ENCODE peak calls at places on chromosome 7, in nine cellular contexts. M is suprapubic skin, U is right lobe of liver, G is IMR-90, F is ovary, B is Peyer's patch, R is A549, W is sigmoid colon, N is body of pancreas. T is an unnamed sample.

GRCh38 chr7:103573479-103574058 is 127.6 kb upstream of the SLC26A5 start:
- DNase-seq in N (no peak), W (no peak), B (no peak), G (peak; percentile 59), U (no peak), F (no peak), M (no peak), R (peak; percentile 29), T (no peak)

GRCh38 chr7:18648849-18649758 is 153.6 kb downstream of the HDAC9 start:
- DNase-seq in F (no peak), N (no peak), G (peak; percentile 2), U (no peak), B (no peak), M (no peak), R (no peak), W (no peak), T (no peak)

GRCh38 chr7:91784469-91784868 is 96.0 kb downstream of the MTERF1 start:
- DNase-seq in G (peak; percentile 61), B (no peak), U (no peak), F (no peak), W (no peak), N (no peak), M (no peak), R (peak; percentile 44), T (no peak)

GRCh38 chr7:20542594-20542993 is 72.9 kb upstream of the ABCB5 start:
- DNase-seq in N (no peak), F (no peak), G (no peak), R (no peak), B (no peak), M (no peak), U (no peak), W (peak; percentile 78), T (no peak)

GRCh38 chr7:95199779-95200558 is 124.4 kb downstream of the PON1 start:
- DNase-seq in R (peak; percentile 80), N (peak; percentile 58), W (peak; percentile 64), F (peak; percentile 51), G (peak; percentile 33), B (no peak), U (no peak), M (no peak), T (peak; percentile 17)

GRCh38 chr7:1943933-1944618 is 274.0 kb downstream of the ELFN1 start:
- DNase-seq in F (no peak), U (peak; percentile 16), R (no peak), M (no peak), B (peak; percentile 42), G (no peak), N (peak; percentile 3), W (no peak), T (no peak)

GRCh38 chr7:2821161-2821841 is 22.8 kb downstream of the GNA12 start:
- DNase-seq in M (no peak), F (peak; percentile 20), B (no peak), U (no peak), R (peak; percentile 56), G (peak; percentile 83), W (peak; percentile 49), N (peak; percentile 79), T (no peak)

GRCh38 chr7:45421096-45421495 is 153.1 kb upstream of the ADCY1 start:
- DNase-seq in U (no peak), W (no peak), R (no peak), B (no peak), N (no peak), F (no peak), M (no peak), G (peak; percentile 5), T (no peak)

GRCh38 chr7:897771-898376 is 21.5 kb downstream of the GET4 start:
- DNase-seq in R (peak; percentile 39), U (no peak), G (no peak), N (peak; percentile 51), B (no peak), F (peak; percentile 53), M (no peak), W (no peak), T (no peak)

GRCh38 chr7:898855-899681 is 22.7 kb downstream of the GET4 start:
- DNase-seq in M (no peak), U (no peak), G (no peak), R (no peak), N (no peak), B (no peak), W (no peak), F (peak; percentile 43), T (no peak)

GRCh38 chr7:897086-897485 is 20.7 kb downstream of the GET4 start:
- DNase-seq in F (no peak), U (no peak), N (no peak), W (no peak), R (no peak), B (no peak), M (no peak), G (no peak), T (no peak)

GRCh38 chr7:899806-900205 is 23.5 kb downstream of the GET4 start:
- DNase-seq in W (no peak), B (no peak), M (no peak), N (no peak), F (peak; percentile 35), G (no peak), U (no peak), R (no peak), T (no peak)

GRCh38 chr7:898460-898854 is 22.1 kb downstream of the GET4 start:
- DNase-seq in N (no peak), R (no peak), F (no peak), B (no peak), M (no peak), U (no peak), W (no peak), G (no peak), T (no peak)
- TF ChIP-seq POLR2A in N (no peak), R (no peak), F (no peak), B (no peak), M (no peak), U (no peak), W (no peak), G (no peak), T (no peak)

GRCh38 chr7:44256459-44256858 is 55.7 kb downstream of the YKT6 start:
- DNase-seq in M (no peak), R (no peak), N (no peak), U (no peak), W (no peak), B (no peak), G (no peak), F (no peak), T (no peak)

GRCh38 chr7:44257213-44257612 is 56.4 kb downstream of the YKT6 start:
- DNase-seq in U (no peak), B (no peak), G (no peak), F (no peak), R (no peak), W (no peak), N (no peak), M (no peak), T (no peak)

GRCh38 chr7:44258865-44259546 is 58.2 kb downstream of the YKT6 start:
- DNase-seq in N (no peak), B (no peak), R (no peak), U (no peak), F (no peak), G (no peak), M (no peak), W (no peak), T (peak; percentile 40)

GRCh38 chr7:44258423-44258760 is 57.6 kb downstream of the YKT6 start:
- DNase-seq in N (no peak), W (no peak), B (no peak), U (no peak), M (no peak), F (no peak), G (no peak), R (no peak), T (no peak)

DNA sequence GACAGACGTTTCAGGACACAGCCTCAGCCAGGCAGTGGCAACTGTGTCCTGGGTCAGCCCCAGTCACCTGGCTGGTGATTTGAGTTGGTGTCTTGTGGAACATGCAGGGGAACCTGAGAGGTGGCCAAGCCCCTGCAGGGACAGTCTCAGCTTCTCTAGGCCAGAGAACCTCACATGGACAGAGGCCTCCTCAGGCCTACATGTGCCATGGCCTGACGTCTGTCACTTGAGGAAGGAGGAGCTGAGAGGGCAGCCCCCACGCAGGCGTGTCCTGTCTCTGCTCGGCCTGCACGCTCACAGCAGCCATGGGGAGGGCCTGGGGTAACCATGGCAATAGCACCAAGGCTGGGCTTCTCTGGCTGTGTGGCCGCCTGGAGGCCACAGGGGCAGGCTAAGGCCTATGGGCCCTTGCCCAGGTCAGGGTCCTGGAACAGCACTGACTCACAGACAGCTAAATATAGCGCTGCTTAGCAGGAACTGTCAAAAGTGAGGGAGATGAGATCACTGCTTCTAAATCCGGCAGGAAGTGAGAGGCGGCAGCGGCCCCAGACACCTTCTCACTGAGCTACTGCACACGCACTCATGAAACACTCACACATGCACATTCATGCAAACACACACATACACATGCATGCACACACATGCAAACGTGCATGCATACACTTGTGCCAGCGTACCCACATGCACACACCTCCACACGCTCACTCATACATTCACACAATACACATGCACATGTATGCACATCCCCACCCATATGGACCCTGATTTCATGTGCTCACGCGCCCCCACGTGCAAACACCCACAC is 57.0 kb downstream of the YKT6 start:
- DNase-seq in W (no peak), M (no peak), N (peak; percentile 46), R (peak; percentile 21), U (no peak), G (peak; percentile 89), F (no peak), B (peak; percentile 53), T (peak; percentile 91)
- H3K27ac ChIP-seq in W (peak overlapping the region; percentile 69), M (peak overlapping the region; percentile 15), N (peak overlapping the region; percentile 16), R (no peak overlapping the region), U (peak overlapping the region; percentile 30), G (peak overlapping the region; percentile 3), F (no peak overlapping the region), B (peak overlapping the region; percentile 50), T (peak overlapping the region; percentile 87)

DNA sequence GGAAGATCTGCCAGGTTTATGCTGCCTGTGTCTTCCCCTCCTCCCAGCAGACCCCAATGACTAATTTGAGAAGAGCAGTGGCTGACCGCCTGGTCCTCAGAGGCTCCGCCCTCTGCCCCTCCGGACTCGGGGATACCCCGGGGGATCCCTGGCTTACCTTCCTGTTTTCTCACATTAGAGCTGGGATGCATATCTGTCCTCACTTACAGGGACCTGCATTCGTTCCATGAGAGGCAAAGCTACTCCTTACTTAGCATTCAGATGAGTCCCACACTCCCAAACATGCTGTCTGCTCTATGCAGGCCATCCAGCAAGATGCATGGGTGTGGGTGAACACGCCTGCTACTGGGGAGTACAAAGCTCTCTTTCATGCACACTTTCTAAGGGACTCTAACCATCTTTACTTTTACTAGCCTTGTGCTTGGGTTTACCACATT is 24.0 kb downstream of the VOPP1 start:
- DNase-seq in M (no peak), U (no peak), B (no peak), R (no peak), F (no peak), W (no peak), N (no peak), G (no peak), T (no peak)
- TF ChIP-seq POLR2A in M (no peak), U (no peak), B (no peak), R (no peak), F (no peak), W (no peak), N (no peak), G (no peak), T (no peak)

GRCh38 chr7:83166-83840 is 109.1 kb upstream of the FAM20C start:
- DNase-seq in W (peak; percentile 55), B (no peak), F (no peak), R (no peak), N (no peak), M (no peak), G (no peak), U (no peak), T (no peak)

GRCh38 chr7:85074-85945 is 107.1 kb upstream of the FAM20C start:
- DNase-seq in F (no peak), N (peak; percentile 4), R (no peak), W (peak; percentile 87), G (peak; percentile 54), U (no peak), M (no peak), B (no peak), T (no peak)

GRCh38 chr7:86116-86515 is 106.3 kb upstream of the FAM20C start:
- DNase-seq in U (no peak), R (no peak), B (no peak), F (no peak), M (no peak), G (no peak), N (no peak), W (peak; percentile 48), T (no peak)

GRCh38 chr7:83861-84632 is 108.3 kb upstream of the FAM20C start:
- DNase-seq in W (peak; percentile 50), U (no peak), B (no peak), G (no peak), N (peak; percentile 4), R (no peak), F (no peak), M (no peak), T (no peak)

DNA sequence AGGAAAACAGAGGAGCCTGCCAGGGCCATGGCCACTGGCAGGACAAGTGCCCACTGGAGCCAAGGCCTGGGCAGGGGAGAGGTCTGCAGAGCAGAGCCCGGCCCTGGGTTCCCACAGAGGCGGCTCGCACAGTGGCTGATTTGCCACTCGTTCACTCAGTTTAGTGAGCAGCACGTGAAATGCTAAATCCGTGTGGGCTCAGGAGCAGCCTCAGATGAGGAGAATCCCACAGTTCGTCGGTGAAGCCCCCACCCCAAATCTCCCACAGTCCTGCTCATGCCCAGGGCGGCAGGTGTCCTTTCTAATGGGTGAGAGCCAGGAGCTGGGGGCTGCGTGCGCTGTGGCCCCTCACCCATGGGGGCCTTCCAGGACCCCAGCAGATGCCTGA is 107.7 kb upstream of the FAM20C start:
- DNase-seq in R (no peak), W (peak; percentile 48), F (no peak), M (no peak), N (peak; percentile 4), U (no peak), B (no peak), G (no peak), T (no peak)
- H3K27ac ChIP-seq in R (no peak overlapping the region), W (no peak overlapping the region), F (no peak overlapping the region), M (no peak overlapping the region), N (no peak overlapping the region), U (no peak overlapping the region), B (no peak overlapping the region), G (no peak overlapping the region), T (no peak overlapping the region)